ENCODE peak calls at places on chromosome 12, in ten cellular contexts. E is LNCaP clone FGC, V is astrocyte of the cerebellum, K is fibroblast of mammary gland, X is AG04450, L is ascending aorta, T is GM12878, H is body of pancreas, M is AG10803, P is cardiac muscle cell. O is an unnamed sample.

GRCh38 chr12:111102062-111102735 is 181.8 kb upstream of the MYL2 start:
- DNase-seq in E (no peak), V (no peak), K (no peak), X (no peak), L (no peak), T (no peak), H (peak), M (no peak), P (no peak), O (no peak)

GRCh38 chr12:70393787-70394519 is 27.9 kb downstream of the KCNMB4 start:
- DNase-seq in E (no peak), V (no peak), K (peak), X (no peak), L (no peak), T (no peak), H (no peak), M (peak), P (no peak), O (no peak)

GRCh38 chr12:65205886-65206285 is 36.5 kb downstream of the LEMD3 start:
- DNase-seq in E (no peak), V (no peak), K (no peak), X (no peak), L (no peak), T (no peak), H (no peak), M (no peak), P (no peak), O (no peak)

GRCh38 chr12:78560633-78561032 is 303.9 kb upstream of the SYT1 start:
- DNase-seq in E (no peak), V (no peak), K (no peak), X (no peak), L (no peak), T (no peak), H (no peak), M (no peak), P (no peak), O (no peak)

GRCh38 chr12:119594772-119595445 is 1.3 kb downstream of the TMEM233 start:
- DNase-seq in E (no peak), V (no peak), K (no peak), X (no peak), L (no peak), T (no peak), H (peak), M (no peak), P (peak), O (no peak)

GRCh38 chr12:3236345-3237153 is 159.4 kb downstream of the TSPAN9 start:
- DNase-seq in E (no peak), V (no peak), K (peak), X (no peak), L (no peak), T (no peak), H (no peak), M (no peak), P (peak), O (peak)

GRCh38 chr12:1453801-1454200 is 140.6 kb downstream of the FBXL14 start:
- DNase-seq in E (no peak), V (no peak), K (no peak), X (no peak), L (no peak), T (no peak), H (no peak), M (no peak), P (no peak), O (no peak)

GRCh38 chr12:19575307-19576243 is 136.3 kb downstream of the AEBP2 start:
- DNase-seq in E (peak), V (peak), K (peak), X (no peak), L (no peak), T (no peak), H (peak), M (peak), P (peak), O (peak)

GRCh38 chr12:39375206-39375808 is 67.6 kb downstream of the KIF21A start:
- DNase-seq in E (no peak), V (peak), K (no peak), X (no peak), L (no peak), T (no peak), H (no peak), M (no peak), P (no peak), O (no peak)

GRCh38 chr12:85971800-85972199 is 97.7 kb downstream of the NTS start:
- DNase-seq in E (no peak), V (no peak), K (no peak), X (no peak), L (no peak), T (no peak), H (no peak), M (no peak), P (no peak), O (no peak)

GRCh38 chr12:3551976-3552725 is 61.1 kb downstream of the PRMT8 start:
- DNase-seq in E (no peak), V (no peak), K (no peak), X (no peak), L (no peak), T (no peak), H (no peak), M (no peak), P (no peak), O (peak)

GRCh38 chr12:5889381-5890047 is 55.5 kb downstream of the ANO2 start:
- DNase-seq in E (no peak), V (no peak), K (no peak), X (no peak), L (no peak), T (no peak), H (no peak), M (no peak), P (no peak), O (no peak)

GRCh38 chr12:84741727-84742126 is 170.9 kb downstream of the SLC6A15 start:
- DNase-seq in E (no peak), V (no peak), K (peak), X (no peak), L (no peak), T (no peak), H (no peak), M (peak), P (peak), O (no peak)

GRCh38 chr12:130807309-130807708 is 31.7 kb downstream of the STX2 start:
- DNase-seq in E (no peak), V (no peak), K (no peak), X (no peak), L (no peak), T (no peak), H (no peak), M (no peak), P (no peak), O (no peak)

GRCh38 chr12:68403296-68403695 is 71.1 kb upstream of the MDM1 start:
- DNase-seq in E (no peak), V (no peak), K (no peak), X (no peak), L (no peak), T (no peak), H (no peak), M (peak), P (no peak), O (no peak)

GRCh38 chr12:57139796-57140649 is 7.4 kb downstream of the LRP1-AS start:
- DNase-seq in E (no peak), V (no peak), K (peak), X (no peak), L (peak), T (no peak), H (no peak), M (no peak), P (no peak), O (no peak)

GRCh38 chr12:51448618-51449256 is 24.1 kb downstream of the SLC4A8 start:
- DNase-seq in E (no peak), V (no peak), K (no peak), X (no peak), L (no peak), T (no peak), H (no peak), M (no peak), P (no peak), O (no peak)

GRCh38 chr12:126346087-126346486 is 1280.9 kb downstream of the AACS start:
- DNase-seq in E (no peak), V (no peak), K (no peak), X (no peak), L (no peak), T (no peak), H (no peak), M (no peak), P (no peak), O (no peak)
- TF ChIP-seq CTCF in E (no peak), V (no peak), K (no peak), X (no peak), L (no peak), T (no peak), H (no peak), M (no peak), P (no peak), O (no peak)

GRCh38 chr12:61536525-61536924 is 723.7 kb upstream of the USP15 start:
- DNase-seq in E (no peak), V (no peak), K (no peak), X (no peak), L (no peak), T (no peak), H (peak), M (no peak), P (no peak), O (no peak)

GRCh38 chr12:61536117-61536516 is 724.1 kb upstream of the USP15 start:
- DNase-seq in E (no peak), V (no peak), K (no peak), X (no peak), L (no peak), T (no peak), H (no peak), M (no peak), P (no peak), O (no peak)

DNA sequence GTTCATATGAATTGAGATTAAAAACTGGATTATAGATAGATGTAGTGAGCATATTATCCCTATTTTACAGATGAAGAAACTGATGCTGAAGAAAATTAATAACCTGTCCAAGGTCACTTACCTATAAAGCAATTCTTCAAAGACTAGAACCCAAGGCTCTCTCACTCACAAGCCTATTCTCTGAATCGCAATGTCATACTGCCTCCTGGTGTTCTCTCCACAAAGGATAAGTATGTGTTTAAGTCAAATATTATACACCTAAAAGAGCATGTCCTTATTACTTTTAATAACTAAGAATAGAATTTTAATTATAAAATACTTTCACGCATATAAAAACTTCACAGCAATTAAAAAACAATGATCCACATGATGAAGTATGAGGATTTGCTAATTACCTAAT is 721.3 kb upstream of the USP15 start:
- DNase-seq in E (peak), V (no peak), K (peak), X (no peak), L (no peak), T (no peak), H (no peak), M (no peak), P (no peak), O (no peak)
- TF ChIP-seq CTCF in E (peak), V (no peak), K (no peak), X (no peak), L (no peak), T (no peak), H (no peak), M (no peak), P (no peak), O (no peak)

DNA sequence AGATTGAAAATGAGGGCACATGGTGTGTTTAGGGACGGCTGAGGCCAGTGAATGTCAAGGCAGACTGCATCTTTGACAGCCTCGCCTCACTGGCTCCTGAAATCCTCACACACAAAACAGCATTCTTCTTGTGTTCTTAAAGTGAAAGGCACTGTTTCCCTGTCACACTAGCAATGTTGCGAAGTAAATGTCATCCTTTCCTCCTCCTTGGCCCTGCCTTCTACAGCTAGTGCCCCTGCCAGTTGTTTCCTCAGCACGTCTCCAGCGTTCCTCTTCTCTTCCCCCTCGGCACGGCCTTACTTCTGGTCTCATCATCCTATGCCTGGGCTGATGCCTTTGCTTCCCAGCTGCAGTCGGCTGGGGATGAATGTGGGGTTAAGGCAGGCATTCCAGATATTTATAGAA is 129.4 kb upstream of the DNM1L start:
- DNase-seq in E (no peak), V (no peak), K (no peak), X (no peak), L (no peak), T (no peak), H (no peak), M (peak), P (no peak), O (no peak)
- TF ChIP-seq CTCF in E (no peak), V (no peak), K (no peak), X (no peak), L (no peak), T (no peak), H (no peak), M (no peak), P (no peak), O (no peak)

DNA sequence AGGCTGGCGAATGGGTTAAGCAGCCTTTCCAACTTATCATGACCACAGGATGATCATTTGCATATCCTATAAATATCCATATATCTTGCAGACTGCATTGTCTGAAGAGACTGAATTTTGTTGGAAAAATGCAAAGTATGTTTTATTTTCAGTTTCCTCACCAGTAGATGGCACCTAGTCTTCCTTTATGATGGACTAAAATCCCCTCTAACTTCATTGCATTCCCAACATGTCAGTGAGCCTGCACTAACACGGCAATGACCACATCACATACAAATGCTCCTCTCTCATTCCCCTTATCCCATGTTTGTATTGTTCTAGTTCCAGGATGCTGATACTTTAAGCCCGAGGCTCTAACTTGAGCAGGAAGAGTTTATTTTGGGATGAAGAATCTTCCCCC is 24.7 kb upstream of the MYBPC1 start:
- DNase-seq in E (peak), V (peak), K (peak), X (peak), L (no peak), T (no peak), H (peak), M (peak), P (no peak), O (no peak)
- TF ChIP-seq CTCF in E (peak), V (peak), K (peak), X (peak), L (no peak), T (no peak), H (peak), M (peak), P (peak), O (no peak)

GRCh38 chr12:17016116-17016864 is 410.3 kb upstream of the LMO3 start:
- DNase-seq in E (no peak), V (no peak), K (no peak), X (no peak), L (no peak), T (no peak), H (no peak), M (no peak), P (no peak), O (no peak)
- TF ChIP-seq CTCF in E (no peak), V (no peak), K (no peak), X (no peak), L (no peak), T (no peak), H (no peak), M (no peak), P (no peak), O (no peak)

DNA sequence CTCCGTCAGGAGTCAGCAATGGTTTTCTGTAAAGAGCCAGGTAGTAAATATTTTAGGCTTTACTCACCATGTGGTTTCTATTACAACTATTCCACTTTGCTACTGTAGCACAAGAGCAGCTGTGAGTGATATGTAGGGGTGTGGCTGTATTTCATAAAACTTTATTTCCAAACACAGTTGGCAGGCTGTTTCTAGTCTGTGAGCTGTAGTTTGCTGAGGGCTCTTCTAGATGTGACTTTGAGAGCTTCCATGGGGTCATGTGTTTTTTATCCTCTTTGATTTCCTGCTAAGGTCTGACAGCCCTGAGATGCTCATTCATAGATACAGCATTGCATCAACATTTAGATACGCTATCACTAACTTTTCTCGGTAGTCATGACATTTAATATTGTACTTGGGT is 231.0 kb upstream of the DCN start:
- DNase-seq in E (no peak), V (no peak), K (peak), X (no peak), L (no peak), T (no peak), H (no peak), M (peak), P (peak), O (no peak)
- TF ChIP-seq CTCF in E (no peak), V (no peak), K (no peak), X (no peak), L (no peak), T (no peak), H (no peak), M (no peak), P (no peak), O (no peak)